ENCODE peak calls at places on chromosomes 16 and 17, in ten cellular contexts. Q, N, W, B, S, J, P, D, Z and V are unnamed samples.

GRCh38 chr16:89570342-89570923 is 5.1 kb upstream of the CPNE7 start:
- DNase-seq in S (no peak), W (no peak), N (no peak), Z (no peak), P (no peak), Q (no peak), J (no peak), D (no peak), B (no peak), V (no peak)

GRCh38 chr17:39178516-39178915 is 12.6 kb upstream of the ARL5C start:
- DNase-seq in B (no peak), J (no peak), W (peak; percentile 86), N (peak; percentile 58), Z (peak; percentile 67), Q (no peak), P (no peak), D (no peak), S (no peak), V (no peak)

GRCh38 chr17:17929655-17930380 is 42.4 kb downstream of the TOM1L2 start:
- DNase-seq in S (no peak), W (no peak), B (no peak), Z (no peak), J (no peak), D (no peak), N (peak; percentile 34), Q (no peak), P (no peak), V (no peak)

GRCh38 chr17:43576563-43577229 is 30.6 kb upstream of the ETV4 start:
- DNase-seq in J (peak; percentile 80), B (peak; percentile 45), Z (peak; percentile 50), S (peak; percentile 65), P (no peak), W (peak; percentile 84), D (peak; percentile 69), Q (peak; percentile 62), N (peak; percentile 82), V (peak; percentile 78)

GRCh38 chr16:49838639-49839461 is 17.1 kb downstream of the ZNF423 start:
- DNase-seq in Z (no peak), B (no peak), S (no peak), J (no peak), N (no peak), D (no peak), Q (no peak), P (no peak), W (no peak), V (no peak)

GRCh38 chr17:4551141-4551540 is 4.0 kb downstream of the MYBBP1A start:
- DNase-seq in S (peak; percentile 15), B (no peak), Q (no peak), J (no peak), W (no peak), N (no peak), D (no peak), Z (no peak), P (no peak), V (peak; percentile 24)

GRCh38 chr17:14032234-14032633 is 37.1 kb upstream of the COX10 start:
- DNase-seq in J (no peak), B (no peak), N (no peak), Z (no peak), W (no peak), S (no peak), D (no peak), P (no peak), Q (no peak), V (no peak)

GRCh38 chr17:64682261-64683181 is 20.4 kb upstream of the SMURF2 start:
- DNase-seq in Z (no peak), J (no peak), D (no peak), N (peak; percentile 79), P (peak; percentile 44), Q (no peak), S (no peak), W (no peak), B (no peak), V (no peak)

GRCh38 chr16:54342966-54343365 is 56.4 kb upstream of the IRX3 start:
- DNase-seq in P (no peak), Z (peak; percentile 32), B (no peak), N (peak; percentile 71), J (no peak), W (no peak), S (no peak), D (no peak), Q (no peak), V (no peak)

GRCh38 chr17:57186231-57187019 is 69.9 kb upstream of the MSI2 start:
- DNase-seq in Q (no peak), J (no peak), S (peak; percentile 58), B (no peak), W (no peak), N (no peak), Z (no peak), P (no peak), D (no peak), V (no peak)

GRCh38 chr16:66129196-66129595 is 237.3 kb upstream of the CDH5 start:
- DNase-seq in Q (no peak), Z (no peak), S (no peak), J (no peak), P (no peak), D (no peak), B (no peak), N (no peak), W (no peak), V (no peak)

GRCh38 chr16:66128363-66128725 is 238.1 kb upstream of the CDH5 start:
- DNase-seq in W (no peak), D (no peak), S (no peak), P (no peak), J (no peak), Q (no peak), Z (no peak), B (no peak), N (no peak), V (no peak)

GRCh38 chr16:66131156-66131807 is 235.2 kb upstream of the CDH5 start:
- DNase-seq in Q (no peak), W (no peak), S (no peak), P (no peak), D (no peak), N (peak; percentile 31), Z (peak; percentile 39), B (no peak), J (no peak), V (no peak)

GRCh38 chr16:66130296-66130910 is 236.1 kb upstream of the CDH5 start:
- DNase-seq in W (no peak), J (no peak), N (peak; percentile 41), B (no peak), P (peak; percentile 79), D (no peak), Z (no peak), S (no peak), Q (no peak), V (no peak)

DNA sequence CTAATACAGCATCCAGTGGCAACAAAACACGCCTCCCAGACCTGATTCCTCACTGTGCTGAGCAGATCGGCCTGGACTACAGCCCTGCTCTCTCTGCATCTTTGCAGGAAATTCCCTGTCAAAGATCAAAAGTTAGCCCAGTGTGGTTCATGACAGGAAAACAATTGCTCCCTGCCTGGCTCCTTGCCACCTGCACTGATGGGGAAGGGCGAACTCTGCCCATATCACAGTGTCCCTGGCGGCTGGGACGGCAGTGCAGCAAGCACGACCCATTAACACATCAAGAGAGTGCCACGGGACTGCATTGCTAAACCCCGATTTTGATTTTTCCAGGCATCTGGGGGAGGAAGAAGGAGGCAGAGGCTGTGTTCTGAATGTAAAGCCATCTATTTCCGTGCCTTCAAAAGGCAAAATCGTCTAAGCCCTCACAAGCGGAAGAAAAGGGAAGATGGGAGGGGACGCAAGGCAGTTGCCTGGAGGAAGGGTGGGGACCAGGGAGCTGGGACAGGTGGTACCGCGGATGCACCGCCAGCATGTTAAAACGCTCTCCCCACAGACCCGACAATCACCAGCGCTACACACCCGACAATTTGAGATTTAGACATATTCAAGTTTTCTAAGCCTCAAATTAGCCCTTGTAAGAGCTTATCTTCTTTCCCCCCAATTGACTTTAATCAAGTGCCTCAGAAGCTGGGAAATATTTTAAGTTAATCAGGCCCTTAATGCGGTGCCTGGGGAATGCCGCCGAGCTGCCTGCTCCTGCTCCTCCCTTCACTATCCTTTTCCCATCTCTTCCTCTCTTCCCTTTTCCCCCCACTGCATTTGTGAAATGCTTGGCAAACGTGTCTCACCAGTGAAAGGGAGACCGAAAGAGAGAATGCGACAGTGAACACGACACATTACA is 238.8 kb upstream of the CDH5 start:
- DNase-seq in Z (no peak), W (no peak), Q (no peak), S (no peak), N (no peak), J (no peak), P (no peak), B (peak; percentile 39), D (peak; percentile 28), V (peak; percentile 21)
- TF ChIP-seq CTCF in Z (no peak), W (no peak), Q (peak; percentile 14), S (no peak), N (no peak), J (no peak), P (no peak), B (no peak), D (no peak), V (no peak)

DNA sequence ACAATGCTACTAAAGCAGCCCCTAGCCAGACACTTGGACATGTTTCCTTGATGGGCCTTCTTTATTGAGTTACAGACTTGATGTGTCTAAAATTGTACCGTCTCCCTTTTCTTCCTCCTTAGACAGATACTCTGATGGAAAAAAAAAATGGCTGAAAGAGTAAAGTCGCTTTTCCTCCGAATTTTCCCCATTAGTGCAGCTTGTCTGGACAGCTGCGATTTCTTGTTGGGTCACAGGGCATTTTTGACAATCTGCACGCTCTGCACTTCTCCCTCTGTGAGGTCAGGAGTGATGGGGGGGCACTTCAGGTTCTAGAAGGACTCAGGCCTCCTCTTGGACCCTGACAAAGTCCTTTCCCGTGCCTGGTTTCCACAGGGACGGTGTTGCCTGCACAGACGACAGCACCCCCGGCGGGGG is 968 bp upstream of the PRKAR1A start:
- DNase-seq in Q (no peak), W (no peak), P (no peak), D (peak; percentile 70), Z (no peak), S (no peak), J (no peak), N (no peak), B (no peak), V (no peak)
- TF ChIP-seq CTCF in Q (peak; percentile 34), W (no peak), P (peak; percentile 22), D (no peak), Z (peak; percentile 28), S (no peak), J (no peak), N (no peak), B (no peak), V (no peak)

GRCh38 chr17:19567216-19568015 is 33.8 kb downstream of the SLC47A1 start:
- DNase-seq in B (no peak), J (no peak), D (no peak), Q (no peak), S (no peak), W (no peak), Z (no peak), N (no peak), P (no peak), V (no peak)
- TF ChIP-seq CTCF in B (no peak), J (no peak), D (no peak), Q (no peak), S (no peak), W (no peak), Z (no peak), N (no peak), P (no peak), V (no peak)

DNA sequence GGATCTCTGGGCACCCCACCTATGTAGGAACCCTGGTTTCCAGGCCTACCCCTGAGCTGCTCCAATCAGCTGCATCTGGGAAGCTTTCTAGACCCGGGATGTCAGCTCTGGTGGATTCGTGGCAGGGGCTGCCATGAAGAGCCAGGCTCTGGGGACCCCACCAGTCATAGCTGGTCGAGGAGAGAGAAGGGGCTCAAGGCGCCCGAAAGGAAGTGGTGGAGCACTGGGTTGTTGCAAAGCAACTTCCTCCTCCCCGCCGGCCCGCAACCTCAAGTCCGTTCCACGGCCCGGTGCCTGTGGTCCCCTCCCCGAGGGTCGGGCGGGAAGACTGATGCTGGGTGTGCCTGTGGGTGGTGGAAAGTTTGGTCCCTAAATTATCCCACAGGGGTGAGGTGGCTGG is 10.2 kb downstream of the TBKBP1 start:
- DNase-seq in B (no peak), S (no peak), Q (peak; percentile 30), P (no peak), Z (no peak), W (no peak), J (no peak), D (no peak), N (no peak), V (no peak)
- TF ChIP-seq CTCF in B (no peak), S (no peak), Q (no peak), P (no peak), Z (no peak), W (no peak), J (no peak), D (no peak), N (no peak), V (no peak)